ENCODE peak calls at places on chromosomes 13 and 19, in seven cellular contexts. One of them, this sample, is unnamed. For H3K4me1, H3K36me3 and H3K27me3, the result is how much of the 10 kb centered on the place peaks cover.

GRCh38 chr13:21330126-21330861 is 128.8 kb downstream of the ZDHHC20 start:
- DNase-seq in aorta: no peak
- DNase-seq in HCT116: no peak
- DNase-seq in neuronal stem cell: no peak
- DNase-seq in CD8-positive, alpha-beta T cell: no peak
- DNase-seq in tibial artery: no peak
- DNase-seq in gastrocnemius medialis: no peak
- DNase-seq in this sample: no peak

GRCh38 chr13:44191504-44192171 is 182.0 kb upstream of the SERP2 start:
- DNase-seq in HCT116: peak
- DNase-seq in neuronal stem cell: peak
- DNase-seq in tibial artery: peak
- DNase-seq in CD8-positive, alpha-beta T cell: no peak
- DNase-seq in gastrocnemius medialis: peak
- DNase-seq in aorta: no peak
- DNase-seq in this sample: peak

GRCh38 chr19:21878646-21879045 is 42.7 kb upstream of the ZNF43 start:
- DNase-seq in HCT116: no peak
- DNase-seq in neuronal stem cell: no peak
- DNase-seq in CD8-positive, alpha-beta T cell: no peak
- DNase-seq in tibial artery: no peak
- DNase-seq in aorta: no peak
- DNase-seq in gastrocnemius medialis: no peak
- DNase-seq in this sample: no peak

GRCh38 chr13:64819081-64819480 is 2411.1 kb downstream of the PCDH9 start:
- DNase-seq in gastrocnemius medialis: no peak
- DNase-seq in aorta: no peak
- DNase-seq in CD8-positive, alpha-beta T cell: no peak
- DNase-seq in HCT116: no peak
- DNase-seq in tibial artery: no peak
- DNase-seq in neuronal stem cell: no peak
- DNase-seq in this sample: no peak

GRCh38 chr13:49373699-49374098 is 70.2 kb downstream of the CAB39L start:
- DNase-seq in tibial artery: no peak
- DNase-seq in HCT116: no peak
- DNase-seq in aorta: no peak
- DNase-seq in gastrocnemius medialis: no peak
- DNase-seq in CD8-positive, alpha-beta T cell: no peak
- DNase-seq in neuronal stem cell: no peak
- DNase-seq in this sample: no peak

GRCh38 chr19:32498641-32499200 is 82.3 kb upstream of the PDCD5 start:
- DNase-seq in neuronal stem cell: no peak
- DNase-seq in aorta: no peak
- DNase-seq in gastrocnemius medialis: no peak
- DNase-seq in CD8-positive, alpha-beta T cell: no peak
- DNase-seq in tibial artery: no peak
- DNase-seq in HCT116: no peak
- DNase-seq in this sample: peak

GRCh38 chr19:2003901-2004300 is 11.6 kb downstream of the BTBD2 start:
- DNase-seq in tibial artery: no peak
- DNase-seq in aorta: no peak
- DNase-seq in gastrocnemius medialis: no peak
- DNase-seq in HCT116: no peak
- DNase-seq in neuronal stem cell: no peak
- DNase-seq in CD8-positive, alpha-beta T cell: no peak
- DNase-seq in this sample: no peak

GRCh38 chr19:44303976-44304568 is 753 bp downstream of the ZNF235 start:
- DNase-seq in aorta: no peak
- DNase-seq in gastrocnemius medialis: no peak
- DNase-seq in tibial artery: no peak
- DNase-seq in neuronal stem cell: peak
- DNase-seq in HCT116: no peak
- DNase-seq in CD8-positive, alpha-beta T cell: no peak
- DNase-seq in this sample: no peak

GRCh38 chr19:12783226-12783848 is 7.9 kb upstream of the JUNB start:
- DNase-seq in HCT116: no peak
- DNase-seq in tibial artery: no peak
- DNase-seq in gastrocnemius medialis: no peak
- DNase-seq in aorta: no peak
- DNase-seq in CD8-positive, alpha-beta T cell: no peak
- DNase-seq in neuronal stem cell: no peak
- DNase-seq in this sample: no peak

GRCh38 chr19:55459950-55460657 is 1.3 kb downstream of the ISOC2 start:
- DNase-seq in tibial artery: no peak
- DNase-seq in aorta: no peak
- DNase-seq in neuronal stem cell: no peak
- DNase-seq in HCT116: no peak
- DNase-seq in gastrocnemius medialis: no peak
- DNase-seq in CD8-positive, alpha-beta T cell: no peak
- DNase-seq in this sample: no peak

GRCh38 chr19:10768369-10768768 is 50.5 kb downstream of the DNM2 start:
- DNase-seq in aorta: no peak
- DNase-seq in gastrocnemius medialis: no peak
- DNase-seq in HCT116: no peak
- DNase-seq in neuronal stem cell: no peak
- DNase-seq in CD8-positive, alpha-beta T cell: no peak
- DNase-seq in tibial artery: no peak
- DNase-seq in this sample: no peak

GRCh38 chr13:31880849-31881494 is 141.6 kb downstream of the RXFP2 start:
- DNase-seq in HCT116: no peak
- DNase-seq in aorta: no peak
- DNase-seq in CD8-positive, alpha-beta T cell: no peak
- DNase-seq in gastrocnemius medialis: no peak
- DNase-seq in neuronal stem cell: no peak
- DNase-seq in tibial artery: no peak
- DNase-seq in this sample: no peak

GRCh38 chr19:29804493-29804892 is 7.3 kb upstream of the CCNE1 start:
- DNase-seq in aorta: peak
- DNase-seq in HCT116: no peak
- DNase-seq in neuronal stem cell: no peak
- DNase-seq in CD8-positive, alpha-beta T cell: no peak
- DNase-seq in tibial artery: no peak
- DNase-seq in gastrocnemius medialis: no peak
- DNase-seq in this sample: no peak

GRCh38 chr13:94613051-94613450 is 11.4 kb downstream of the GPR180 start:
- DNase-seq in HCT116: no peak
- DNase-seq in tibial artery: no peak
- DNase-seq in CD8-positive, alpha-beta T cell: no peak
- DNase-seq in neuronal stem cell: no peak
- DNase-seq in gastrocnemius medialis: no peak
- DNase-seq in aorta: no peak
- DNase-seq in this sample: no peak

GRCh38 chr19:3433313-3433712 is 47.0 kb downstream of the SMIM24 start:
- DNase-seq in aorta: no peak
- DNase-seq in tibial artery: no peak
- DNase-seq in neuronal stem cell: no peak
- DNase-seq in gastrocnemius medialis: no peak
- DNase-seq in CD8-positive, alpha-beta T cell: no peak
- DNase-seq in HCT116: no peak
- DNase-seq in this sample: no peak

GRCh38 chr13:65582160-65582559 is 1648.0 kb downstream of the PCDH9 start:
- DNase-seq in gastrocnemius medialis: no peak
- DNase-seq in CD8-positive, alpha-beta T cell: no peak
- DNase-seq in HCT116: no peak
- DNase-seq in neuronal stem cell: no peak
- DNase-seq in tibial artery: no peak
- DNase-seq in aorta: no peak
- DNase-seq in this sample: no peak

GRCh38 chr13:21637296-21637695 is 33.3 kb upstream of the MICU2 start:
- DNase-seq in gastrocnemius medialis: no peak
- DNase-seq in HCT116: peak
- DNase-seq in tibial artery: no peak
- DNase-seq in aorta: no peak
- DNase-seq in CD8-positive, alpha-beta T cell: peak
- DNase-seq in neuronal stem cell: no peak
- DNase-seq in this sample: peak

GRCh38 chr19:55536951-55537740 is at the start of gene SBK2:
- DNase-seq in CD8-positive, alpha-beta T cell: no peak
- DNase-seq in HCT116: no peak
- DNase-seq in aorta: no peak
- DNase-seq in gastrocnemius medialis: no peak
- DNase-seq in neuronal stem cell: peak
- DNase-seq in tibial artery: no peak
- DNase-seq in this sample: no peak

GRCh38 chr13:24251525-24251924 is 57.9 kb upstream of the C1QTNF9 start:
- DNase-seq in gastrocnemius medialis: no peak
- DNase-seq in tibial artery: no peak
- DNase-seq in HCT116: no peak
- DNase-seq in aorta: no peak
- DNase-seq in neuronal stem cell: no peak
- DNase-seq in CD8-positive, alpha-beta T cell: peak
- DNase-seq in this sample: peak

GRCh38 chr13:98134901-98135300 is 8.0 kb upstream of the FARP1 start:
- DNase-seq in CD8-positive, alpha-beta T cell: no peak
- DNase-seq in aorta: no peak
- DNase-seq in tibial artery: no peak
- DNase-seq in neuronal stem cell: no peak
- DNase-seq in gastrocnemius medialis: no peak
- DNase-seq in HCT116: no peak
- DNase-seq in this sample: no peak

GRCh38 chr19:48480151-48480475 is 10.9 kb downstream of the CYTH2 start:
- DNase-seq in tibial artery: peak
- DNase-seq in CD8-positive, alpha-beta T cell: peak
- DNase-seq in aorta: peak
- DNase-seq in HCT116: no peak
- DNase-seq in neuronal stem cell: no peak
- DNase-seq in gastrocnemius medialis: peak
- DNase-seq in this sample: no peak

GRCh38 chr13:77022341-77022740 is 4.6 kb downstream of the FBXL3 start:
- DNase-seq in aorta: no peak
- DNase-seq in gastrocnemius medialis: no peak
- DNase-seq in tibial artery: no peak
- DNase-seq in HCT116: no peak
- DNase-seq in neuronal stem cell: no peak
- DNase-seq in CD8-positive, alpha-beta T cell: no peak
- DNase-seq in this sample: no peak
- H3K4me1 ChIP-seq in aorta: under half
- H3K4me1 ChIP-seq in gastrocnemius medialis: half or more
- H3K4me1 ChIP-seq in tibial artery: under half
- H3K4me1 ChIP-seq in HCT116: under half
- H3K4me1 ChIP-seq in neuronal stem cell: under half
- H3K4me1 ChIP-seq in CD8-positive, alpha-beta T cell: half or more
- H3K4me1 ChIP-seq in this sample: half or more

DNA sequence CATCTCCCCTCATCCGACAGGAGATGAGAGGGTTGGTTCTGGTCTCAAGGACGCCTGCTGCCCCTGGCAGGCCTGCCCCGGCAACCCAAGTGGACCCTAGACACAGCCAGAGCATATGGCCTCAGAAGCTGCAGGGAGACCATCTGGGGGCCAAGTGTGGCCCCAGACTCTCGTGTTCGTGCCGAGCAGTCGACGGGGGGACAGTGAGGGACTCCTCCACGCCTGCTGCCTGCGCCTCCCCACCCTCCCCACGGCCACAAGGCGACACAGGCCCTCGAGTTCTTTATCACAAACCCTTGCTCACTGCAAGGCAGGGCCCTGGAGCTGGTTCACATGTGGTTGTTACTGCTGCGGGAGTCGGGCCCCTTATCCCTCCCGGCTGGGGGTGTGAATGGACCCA is 9.3 kb downstream of the CAPS start:
- DNase-seq in aorta: no peak
- DNase-seq in tibial artery: no peak
- DNase-seq in CD8-positive, alpha-beta T cell: no peak
- DNase-seq in neuronal stem cell: no peak
- DNase-seq in HCT116: no peak
- DNase-seq in gastrocnemius medialis: no peak
- DNase-seq in this sample: no peak
- H3K36me3 ChIP-seq in aorta: under half
- H3K36me3 ChIP-seq in tibial artery: half or more
- H3K36me3 ChIP-seq in CD8-positive, alpha-beta T cell: half or more
- H3K36me3 ChIP-seq in neuronal stem cell: half or more
- H3K36me3 ChIP-seq in HCT116: under half
- H3K36me3 ChIP-seq in gastrocnemius medialis: half or more
- H3K36me3 ChIP-seq in this sample: half or more

DNA sequence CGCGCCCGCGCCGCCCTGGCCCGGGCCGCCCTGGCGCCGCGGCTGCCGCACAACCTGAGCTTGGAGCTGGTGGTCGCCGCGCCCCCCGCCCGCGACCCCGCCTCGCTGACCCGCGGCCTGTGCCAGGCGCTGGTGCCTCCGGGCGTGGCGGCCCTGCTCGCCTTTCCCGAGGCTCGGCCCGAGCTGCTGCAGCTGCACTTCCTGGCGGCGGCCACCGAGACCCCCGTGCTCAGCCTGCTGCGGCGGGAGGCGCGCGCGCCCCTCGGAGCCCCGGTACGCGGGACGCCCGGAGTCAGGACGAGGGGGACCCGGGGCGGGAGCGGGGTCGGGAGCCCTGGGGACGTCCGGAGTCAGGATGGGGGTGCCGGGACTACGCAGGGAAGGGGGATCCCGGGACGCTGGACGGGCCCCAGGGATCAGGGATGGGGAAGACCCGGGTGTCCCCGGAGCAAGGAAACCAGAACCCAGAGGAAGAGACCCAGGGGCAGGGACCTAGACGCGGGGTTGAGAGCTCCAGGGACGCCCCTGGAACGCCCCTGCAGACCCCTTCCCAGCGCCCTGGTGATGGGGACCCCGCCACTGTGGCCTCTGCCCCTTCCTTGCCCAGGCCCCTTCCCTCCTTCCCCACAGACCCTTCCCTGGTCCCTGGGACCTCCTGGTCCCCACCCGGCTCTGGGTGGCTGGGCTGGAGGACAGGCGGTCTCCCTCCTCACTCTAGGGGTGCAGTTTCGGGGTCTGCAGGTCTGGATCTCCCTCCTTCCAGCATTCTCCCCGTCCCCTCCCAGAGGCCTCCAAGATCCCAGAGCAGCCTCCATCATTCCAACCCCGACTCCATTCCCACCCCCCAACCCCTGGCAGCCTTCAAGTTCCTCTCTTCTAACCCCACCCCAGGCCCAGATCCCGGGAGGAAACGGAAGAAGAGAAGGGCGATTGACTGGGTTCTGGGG is 645 bp downstream of the GRIN3B start:
- DNase-seq in CD8-positive, alpha-beta T cell: no peak
- DNase-seq in gastrocnemius medialis: no peak
- DNase-seq in tibial artery: no peak
- DNase-seq in HCT116: no peak
- DNase-seq in neuronal stem cell: no peak
- DNase-seq in aorta: no peak
- DNase-seq in this sample: no peak
- H3K27me3 ChIP-seq in CD8-positive, alpha-beta T cell: under half
- H3K27me3 ChIP-seq in gastrocnemius medialis: half or more
- H3K27me3 ChIP-seq in tibial artery: half or more
- H3K27me3 ChIP-seq in HCT116: under half
- H3K27me3 ChIP-seq in neuronal stem cell: under half
- H3K27me3 ChIP-seq in aorta: under half
- H3K27me3 ChIP-seq in this sample: under half

GRCh38 chr13:79404361-79404760 is 1.7 kb downstream of the RBM26 start:
- DNase-seq in aorta: no peak
- DNase-seq in tibial artery: no peak
- DNase-seq in HCT116: no peak
- DNase-seq in neuronal stem cell: no peak
- DNase-seq in CD8-positive, alpha-beta T cell: no peak
- DNase-seq in gastrocnemius medialis: no peak
- DNase-seq in this sample: no peak
- H3K4me1 ChIP-seq in aorta: under half
- H3K4me1 ChIP-seq in tibial artery: under half
- H3K4me1 ChIP-seq in HCT116: under half
- H3K4me1 ChIP-seq in neuronal stem cell: under half
- H3K4me1 ChIP-seq in CD8-positive, alpha-beta T cell: half or more
- H3K4me1 ChIP-seq in gastrocnemius medialis: half or more
- H3K4me1 ChIP-seq in this sample: half or more